ENCODE peak calls at places on chromosomes 3 and 15, in seven cellular contexts. O is stimulated activated CD4-positive, alpha-beta T cell treated with anti-CD3 and anti-CD28 coated beads, Interleukin-4, amount 100 ng/mL, for 4 hours; M is activated effector memory CD4-positive, alpha-beta T cell treated with anti-CD3 and anti-CD28 coated beads, Interleukin-2, amount 50 U/mL, for 16 hours; J is progenitor cell of endocrine pancreas; U is HS-5; E is left ventricle myocardium inferior; P is Calu3. K is an unnamed sample.
A peak's percentile ranks its signal among the peaks of the same experiment; 100 is the strongest.

GRCh38 chr3:48047841-48048456 is 31.7 kb upstream of the MAP4 start:
- DNase-seq in O (no peak), M (no peak), J (no peak), U (no peak), E (no peak), P (no peak), K (peak; percentile 31)

GRCh38 chr15:71414778-71415177 is 299.5 kb downstream of the THSD4 start:
- DNase-seq in O (no peak), M (no peak), J (no peak), U (no peak), E (no peak), P (no peak), K (no peak)

GRCh38 chr3:58492385-58492970 is 582 bp downstream of the KCTD6 start:
- DNase-seq in O (peak; percentile 28), M (peak; percentile 66), J (no peak), U (no peak), E (no peak), P (no peak), K (peak; percentile 91)

GRCh38 chr3:42698216-42698910 is 4.2 kb downstream of the HHATL start:
- DNase-seq in O (no peak), M (peak; percentile 53), J (no peak), U (no peak), E (no peak), P (no peak), K (no peak)

GRCh38 chr15:60656041-60656440 is 177.1 kb upstream of the ICE2 start:
- DNase-seq in O (no peak), M (no peak), J (no peak), U (no peak), E (no peak), P (no peak), K (no peak)

GRCh38 chr15:39582286-39582976 is 1.6 kb downstream of the THBS1 start:
- DNase-seq in O (no peak), M (no peak), J (no peak), U (no peak), E (no peak), P (no peak), K (peak; percentile 26)

GRCh38 chr3:152360966-152361365 is 92.2 kb downstream of the MBNL1 start:
- DNase-seq in O (no peak), M (no peak), J (no peak), U (no peak), E (no peak), P (no peak), K (no peak)

GRCh38 chr15:70794596-70795310 is 31.4 kb upstream of the UACA start:
- DNase-seq in O (no peak), M (no peak), J (no peak), U (no peak), E (no peak), P (no peak), K (no peak)

GRCh38 chr15:76799760-76800159 is 105.4 kb downstream of the SCAPER start:
- DNase-seq in O (no peak), M (no peak), J (no peak), U (peak; percentile 19), E (no peak), P (no peak), K (no peak)

GRCh38 chr3:136942796-136943195 is 15.0 kb upstream of the IL20RB start:
- DNase-seq in O (no peak), M (no peak), J (no peak), U (no peak), E (no peak), P (no peak), K (no peak)

GRCh38 chr3:58568572-58569286 is 8.5 kb downstream of the FAM107A start:
- DNase-seq in O (peak; percentile 47), M (peak; percentile 92), J (peak; percentile 75), U (no peak), E (peak; percentile 80), P (peak; percentile 80), K (peak; percentile 82)

GRCh38 chr3:4988815-4989648 is 9.8 kb downstream of the BHLHE40 start:
- DNase-seq in O (no peak), M (no peak), J (no peak), U (no peak), E (peak; percentile 50), P (no peak), K (no peak)

GRCh38 chr3:31979006-31979697 is 1.9 kb downstream of the OSBPL10 start:
- DNase-seq in O (no peak), M (no peak), J (no peak), U (no peak), E (no peak), P (no peak), K (no peak)

GRCh38 chr15:28955160-28955502 is 69.4 kb downstream of the APBA2 start:
- DNase-seq in O (no peak), M (no peak), J (no peak), U (peak; percentile 15), E (no peak), P (no peak), K (peak; percentile 95)